ENCODE peak calls at places on chromosomes 2 and 18, in four cellular contexts. I is HepG2, W is H1, G is GM12878. E is an unnamed sample.

GRCh38 chr2:24730481-24730880 is 62.7 kb downstream of the PTRHD1 start:
- DNase-seq in I (no peak), W (no peak), G (no peak), E (no peak)

GRCh38 chr2:61044596-61044995 is 21.1 kb upstream of the SANBR start:
- DNase-seq in I (no peak), W (no peak), G (no peak), E (no peak)

GRCh38 chr2:70214958-70215357 is 24.1 kb upstream of the C2orf42 start:
- DNase-seq in I (no peak), W (no peak), G (no peak), E (no peak)

GRCh38 chr2:241130316-241130715 is 19.0 kb downstream of the PASK start:
- DNase-seq in I (no peak), W (no peak), G (no peak), E (no peak)

GRCh38 chr18:11857177-11857887 is 6.1 kb downstream of the CHMP1B start:
- DNase-seq in I (peak), W (no peak), G (no peak), E (no peak)

GRCh38 chr2:70596293-70596692 is 42.7 kb upstream of the TGFA start:
- DNase-seq in I (no peak), W (no peak), G (no peak), E (no peak)

GRCh38 chr2:236672606-236673005 is 103.0 kb downstream of the ACKR3 start:
- DNase-seq in I (no peak), W (peak), G (no peak), E (no peak)

GRCh38 chr2:70357076-70358071 is 55.5 kb upstream of the FAM136A start:
- DNase-seq in I (peak), W (no peak), G (no peak), E (no peak)

GRCh38 chr2:174585111-174585510 is 12.5 kb downstream of the WIPF1 start:
- DNase-seq in I (peak), W (no peak), G (no peak), E (no peak)

GRCh38 chr2:192570786-192571185 is 376.1 kb upstream of the TMEFF2 start:
- DNase-seq in I (no peak), W (no peak), G (no peak), E (no peak)

GRCh38 chr18:27312853-27313252 is 127.7 kb upstream of the CHST9 start:
- DNase-seq in I (no peak), W (no peak), G (no peak), E (no peak)
- TF ChIP-seq SUZ12 in I (no peak), W (no peak), G (no peak), E (no peak)

GRCh38 chr2:149899390-149899789 is 311.8 kb upstream of the MMADHC start:
- DNase-seq in I (no peak), W (no peak), G (no peak), E (peak)

GRCh38 chr2:149894760-149895159 is 307.2 kb upstream of the MMADHC start:
- DNase-seq in I (no peak), W (no peak), G (no peak), E (no peak)

GRCh38 chr2:149894226-149894625 is 306.7 kb upstream of the MMADHC start:
- DNase-seq in I (no peak), W (no peak), G (no peak), E (no peak)
- H3K4me3 ChIP-seq in I (no peak), W (no peak), G (no peak), E (no peak)

GRCh38 chr18:9627642-9628041 is 13.3 kb upstream of the PPP4R1 start:
- DNase-seq in I (no peak), W (no peak), G (no peak), E (no peak)

GRCh38 chr18:9628984-9629383 is 14.6 kb upstream of the PPP4R1 start:
- DNase-seq in I (no peak), W (no peak), G (no peak), E (no peak)

GRCh38 chr18:9631814-9632496 is 17.6 kb upstream of the PPP4R1 start:
- DNase-seq in I (no peak), W (no peak), G (no peak), E (no peak)

GRCh38 chr18:9630444-9630843 is 16.1 kb upstream of the PPP4R1 start:
- DNase-seq in I (no peak), W (no peak), G (no peak), E (no peak)

DNA sequence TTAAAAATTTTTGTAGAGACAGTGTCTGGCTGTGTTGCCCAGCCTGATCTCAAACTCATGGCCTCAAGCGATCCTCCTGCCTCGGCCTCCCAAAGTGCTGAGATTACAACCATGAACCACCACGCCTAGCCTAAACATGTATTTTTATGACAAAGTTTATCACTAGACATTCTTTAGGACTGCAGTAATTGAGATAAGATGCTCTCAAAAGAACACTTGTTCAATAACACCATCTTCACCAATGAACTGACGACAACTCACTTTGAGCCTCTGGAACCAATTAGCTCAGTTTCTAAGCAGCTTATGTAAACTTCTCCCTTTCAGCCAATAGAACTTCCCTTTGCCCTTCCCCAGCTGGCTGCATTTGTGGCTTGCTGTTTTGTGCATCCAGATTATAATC is 15.3 kb upstream of the PPP4R1 start:
- DNase-seq in I (no peak), W (no peak), G (no peak), E (no peak)
- TF ChIP-seq SUZ12 in I (no peak), W (no peak), G (no peak), E (no peak)

GRCh38 chr2:112957511-112957910 is 20.3 kb upstream of the IL36G start:
- DNase-seq in I (no peak), W (no peak), G (no peak), E (no peak)

GRCh38 chr2:112962308-112963175 is 15.3 kb upstream of the IL36G start:
- DNase-seq in I (no peak), W (no peak), G (no peak), E (no peak)

GRCh38 chr2:112959109-112959591 is 18.7 kb upstream of the IL36G start:
- DNase-seq in I (peak), W (peak), G (no peak), E (peak)

GRCh38 chr2:112958428-112959108 is 19.2 kb upstream of the IL36G start:
- DNase-seq in I (peak), W (peak), G (no peak), E (peak)

DNA sequence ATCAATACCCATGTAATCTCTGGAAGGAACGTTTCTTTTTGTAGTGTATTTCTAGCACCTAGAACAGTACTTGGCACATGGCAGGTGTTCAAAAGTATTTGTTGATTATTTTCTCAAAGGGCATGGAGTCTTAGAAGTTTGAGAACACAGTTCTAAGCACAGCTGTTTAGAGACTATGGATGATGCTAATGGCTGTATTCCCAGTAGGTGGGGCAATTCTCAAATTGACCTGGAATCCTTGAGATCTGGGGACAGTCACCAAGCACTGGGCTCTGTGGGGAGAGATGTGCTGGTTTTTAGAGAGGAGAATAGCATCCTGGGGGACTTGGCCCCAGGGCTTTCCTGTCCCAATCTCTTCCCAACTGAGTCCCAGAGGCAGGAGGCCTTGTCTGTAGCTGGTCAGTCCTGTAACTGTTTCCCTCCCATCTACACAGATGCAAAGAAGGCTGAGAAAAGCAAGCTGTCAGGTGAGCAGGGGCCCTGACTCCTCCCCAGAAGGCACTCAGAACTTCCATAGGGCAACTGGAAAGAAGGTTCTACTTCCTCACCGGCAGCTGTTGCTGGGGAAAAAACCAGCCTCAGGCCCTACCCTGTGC is 17.5 kb upstream of the IL36G start:
- DNase-seq in I (no peak), W (no peak), G (no peak), E (no peak)
- H3K4me3 ChIP-seq in I (no peak), W (no peak), G (no peak), E (no peak)

DNA sequence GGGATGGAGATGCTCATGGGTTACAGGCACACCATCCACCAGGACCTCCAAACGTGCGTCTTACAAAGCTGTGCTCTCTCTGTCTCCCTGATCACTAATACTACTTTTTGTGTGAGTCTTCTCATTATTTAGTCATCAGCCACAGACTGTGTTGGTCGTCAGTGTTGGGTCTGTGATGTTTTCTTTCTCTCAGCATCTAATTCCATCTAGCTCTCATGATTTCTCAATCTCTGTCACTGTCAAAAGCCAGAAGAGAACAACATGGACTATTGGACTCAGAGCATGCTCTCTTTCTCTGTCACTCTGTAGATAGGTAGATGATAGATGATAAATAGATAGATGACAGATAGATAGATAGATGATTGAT is 6.0 kb upstream of the ARL4C start:
- DNase-seq in I (no peak), W (no peak), G (no peak), E (no peak)
- TF ChIP-seq SUZ12 in I (no peak), W (no peak), G (no peak), E (no peak)

GRCh38 chr2:119575439-119575838 is 31.2 kb downstream of the CFAP221 start:
- DNase-seq in I (no peak), W (no peak), G (no peak), E (no peak)
- H3K4me3 ChIP-seq in I (no peak), W (no peak), G (no peak), E (no peak)

GRCh38 chr2:181581534-181581933 is 75.4 kb downstream of the CERKL start:
- DNase-seq in I (no peak), W (no peak), G (no peak), E (peak)
- TF ChIP-seq SUZ12 in I (no peak), W (no peak), G (no peak), E (no peak)

E was measured in NT2/D1.